ENCODE peak calls at places on chromosomes 3 and 15, in seven cellular contexts. L is heart left ventricle; C is colonic mucosa; X is CD8-positive, alpha-beta memory T cell; D is left ventricle myocardium inferior; I is GM12865; T is PC-3. W is an unnamed sample.

GRCh38 chr3:124258057-124258500 is 266.2 kb upstream of the ROPN1 start:
- DNase-seq in L (no peak), C (no peak), X (no peak), D (no peak), I (no peak), T (no peak), W (no peak)

GRCh38 chr3:182650568-182651128 is 142.7 kb upstream of the ATP11B start:
- DNase-seq in L (no peak), C (no peak), X (no peak), D (no peak), I (no peak), T (no peak), W (no peak)

GRCh38 chr3:8627541-8627940 is 17.1 kb downstream of the SSUH2 start:
- DNase-seq in L (no peak), C (no peak), X (no peak), D (no peak), I (no peak), T (no peak), W (no peak)

GRCh38 chr3:171615281-171615680 is 155.1 kb upstream of the TNIK start:
- DNase-seq in L (no peak), C (no peak), X (no peak), D (no peak), I (no peak), T (no peak), W (no peak)

GRCh38 chr3:5229414-5229813 is 41.9 kb downstream of the EDEM1 start:
- DNase-seq in L (no peak), C (no peak), X (no peak), D (no peak), I (no peak), T (peak; percentile 43), W (no peak)

GRCh38 chr3:12288466-12289129 is at the start of gene PPARG:
- DNase-seq in L (peak; percentile 39), C (peak; percentile 85), X (no peak), D (peak; percentile 45), I (no peak), T (peak; percentile 94), W (no peak)

GRCh38 chr3:107222927-107223326 is 154.3 kb upstream of the CCDC54 start:
- DNase-seq in L (no peak), C (no peak), X (no peak), D (no peak), I (no peak), T (peak; percentile 75), W (no peak)

GRCh38 chr15:67880651-67881182 is 40.9 kb upstream of the RNU6-1 start:
- DNase-seq in L (peak; percentile 32), C (no peak), X (no peak), D (no peak), I (no peak), T (peak; percentile 52), W (no peak)

GRCh38 chr3:29385056-29385455 is 104.2 kb downstream of the RBMS3 start:
- DNase-seq in L (no peak), C (no peak), X (no peak), D (no peak), I (no peak), T (no peak), W (no peak)

GRCh38 chr3:42544492-42545283 is 37.1 kb downstream of the SEC22C start:
- DNase-seq in L (no peak), C (peak; percentile 70), X (no peak), D (peak; percentile 44), I (no peak), T (peak; percentile 72), W (no peak)

GRCh38 chr3:37751967-37752660 is 109.6 kb upstream of the CTDSPL start:
- DNase-seq in L (no peak), C (no peak), X (no peak), D (no peak), I (peak; percentile 17), T (peak; percentile 18), W (no peak)

GRCh38 chr3:48661501-48662139 is 1.1 kb downstream of the CELSR3 start:
- DNase-seq in L (peak; percentile 63), C (peak; percentile 59), X (peak; percentile 70), D (peak; percentile 61), I (peak; percentile 70), T (peak; percentile 40), W (peak; percentile 51)

GRCh38 chr3:115927210-115927609 is 303.9 kb downstream of the GAP43 start:
- DNase-seq in L (no peak), C (no peak), X (no peak), D (no peak), I (no peak), T (no peak), W (no peak)

GRCh38 chr3:76502076-76502475 is 537.8 kb upstream of the ROBO2 start:
- DNase-seq in L (no peak), C (no peak), X (no peak), D (no peak), I (no peak), T (no peak), W (no peak)

GRCh38 chr15:79065744-79066376 is 24.7 kb downstream of the RASGRF1 start:
- DNase-seq in L (no peak), C (no peak), X (no peak), D (no peak), I (no peak), T (no peak), W (no peak)

GRCh38 chr3:195185574-195185973 is 85.4 kb downstream of the XXYLT1 start:
- DNase-seq in L (no peak), C (no peak), X (no peak), D (no peak), I (no peak), T (peak; percentile 58), W (no peak)

GRCh38 chr3:84836961-84837360 is 121.8 kb upstream of the CADM2 start:
- DNase-seq in L (no peak), C (no peak), X (no peak), D (no peak), I (no peak), T (peak; percentile 66), W (peak; percentile 2)

GRCh38 chr3:32432711-32433530 is 41.3 kb downstream of the CMTM7 start:
- DNase-seq in L (no peak), C (peak; percentile 14), X (no peak), D (no peak), I (peak; percentile 80), T (no peak), W (no peak)

GRCh38 chr3:149077638-149078037 is 8.7 kb downstream of the HLTF start:
- DNase-seq in L (no peak), C (no peak), X (no peak), D (no peak), I (no peak), T (no peak), W (no peak)

GRCh38 chr3:155494332-155494731 is 200.8 kb upstream of the STRIT1 start:
- DNase-seq in L (no peak), C (no peak), X (no peak), D (no peak), I (peak; percentile 31), T (no peak), W (peak; percentile 16)

GRCh38 chr3:99651561-99651960 is 13.2 kb downstream of the COL8A1 start:
- DNase-seq in L (no peak), C (peak; percentile 42), X (no peak), D (no peak), I (no peak), T (peak; percentile 82), W (no peak)

GRCh38 chr15:101504866-101505609 is 15.5 kb upstream of the PCSK6 start:
- DNase-seq in L (no peak), C (no peak), X (no peak), D (no peak), I (no peak), T (no peak), W (no peak)

GRCh38 chr3:191070201-191070600 is 128.8 kb upstream of the OSTN start:
- DNase-seq in L (no peak), C (no peak), X (no peak), D (no peak), I (no peak), T (peak; percentile 94), W (no peak)

GRCh38 chr3:191290311-191291025 is 38.7 kb upstream of the CCDC50 start:
- DNase-seq in L (no peak), C (no peak), X (no peak), D (no peak), I (peak; percentile 62), T (no peak), W (no peak)

GRCh38 chr15:80191198-80191597 is 38.4 kb downstream of the FAH start:
- DNase-seq in L (no peak), C (no peak), X (no peak), D (no peak), I (no peak), T (no peak), W (no peak)

GRCh38 chr15:96337354-96337990 is 7.0 kb downstream of the NR2F2 start:
- DNase-seq in L (no peak), C (peak; percentile 25), X (no peak), D (no peak), I (no peak), T (peak; percentile 18), W (no peak)
- H3K4me3 ChIP-seq in L (peak overlapping the region; percentile 67), C (peak overlapping the region; percentile 50), X (no peak overlapping the region), D (peak overlapping the region; percentile 88), I (no peak overlapping the region), T (peak overlapping the region; percentile 89), W (no peak overlapping the region)

GRCh38 chr15:83092309-83092976 is 15.0 kb upstream of the TM6SF1 start:
- DNase-seq in L (no peak), C (peak; percentile 38), X (no peak), D (no peak), I (peak; percentile 49), T (peak; percentile 32), W (no peak)
- H3K4me3 ChIP-seq in L (no peak overlapping the region), C (no peak overlapping the region), X (no peak overlapping the region), D (no peak overlapping the region), I (no peak overlapping the region), T (no peak overlapping the region), W (no peak overlapping the region)

DNA sequence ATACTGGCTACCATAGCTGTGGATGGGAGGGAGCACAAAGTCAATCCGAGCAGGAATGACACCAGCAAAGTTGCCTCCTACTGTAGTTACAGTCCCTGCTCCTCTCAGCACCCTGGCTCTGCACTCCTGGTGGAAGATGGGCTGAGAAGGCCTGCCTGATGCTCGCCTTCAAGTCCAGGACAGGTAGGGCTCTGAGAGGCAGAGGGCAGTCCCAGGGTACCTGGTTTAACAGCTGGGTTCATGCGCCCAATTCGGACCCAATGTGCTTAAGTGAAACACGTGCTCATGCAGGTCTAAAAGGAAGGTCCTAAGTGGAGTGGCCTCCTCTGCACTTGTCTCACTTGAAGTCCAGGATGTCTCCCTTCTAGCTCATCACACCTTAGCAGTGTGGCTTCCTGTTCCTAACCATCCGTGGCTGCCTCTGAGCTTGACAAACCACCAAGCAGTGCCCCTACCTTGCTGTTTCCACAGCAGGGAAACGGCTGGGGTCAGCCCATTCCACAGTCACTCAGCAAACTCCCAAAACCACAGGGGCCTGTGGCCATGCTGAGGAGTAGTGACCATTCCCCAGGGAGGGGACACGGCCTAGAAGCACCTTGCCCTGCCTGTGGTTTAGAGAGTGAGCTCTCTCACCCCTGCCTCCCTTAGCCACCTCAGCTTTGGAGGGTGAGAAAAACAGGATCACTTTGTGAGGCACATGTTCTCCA is 3.9 kb upstream of the MUSTN1 start:
- DNase-seq in L (no peak), C (no peak), X (no peak), D (no peak), I (no peak), T (no peak), W (peak; percentile 47)
- H3K4me3 ChIP-seq in L (no peak overlapping the region), C (no peak overlapping the region), X (no peak overlapping the region), D (no peak overlapping the region), I (no peak overlapping the region), T (no peak overlapping the region), W (no peak overlapping the region)

DNA sequence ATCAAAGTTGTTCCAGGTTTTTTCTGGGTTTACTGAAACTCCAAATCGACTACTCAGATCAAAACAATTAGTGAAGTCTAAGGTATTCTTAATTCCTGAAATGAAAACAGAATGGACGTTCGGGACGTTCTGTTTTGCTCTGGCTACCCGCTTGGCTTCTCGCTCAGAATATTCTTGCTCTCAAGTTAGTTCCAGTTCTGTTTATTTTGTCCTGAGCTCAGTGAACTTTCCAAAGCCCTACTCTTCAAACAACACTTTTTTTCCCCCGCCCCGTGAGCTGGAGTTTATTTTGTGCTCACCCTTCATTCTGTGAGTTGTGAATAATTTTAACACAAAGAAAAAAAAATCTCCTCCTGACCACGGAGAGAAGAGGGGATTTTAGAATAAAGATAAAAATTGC is 72.6 kb downstream of the SAMMSON start:
- DNase-seq in L (no peak), C (no peak), X (no peak), D (no peak), I (no peak), T (no peak), W (no peak)
- H3K4me3 ChIP-seq in L (peak overlapping the region; percentile 17), C (no peak overlapping the region), X (no peak overlapping the region), D (peak overlapping the region; percentile 29), I (no peak overlapping the region), T (no peak overlapping the region), W (no peak overlapping the region)

W was measured in Jurkat, Clone E6-1.